ENCODE peak calls at places on chromosomes 11 and 22, in eight cellular contexts. L is A549, R is endothelial cell of umbilical vein, T is dorsolateral prefrontal cortex, A is lung, B is psoas muscle, U is brain microvascular endothelial cell, V is hepatocyte. Q is an unnamed sample.

GRCh38 chr11:123246749-123247497 is 51.9 kb upstream of the CLMP start:
- DNase-seq in L (peak), R (peak), T (peak), A (peak), B (peak), U (peak), V (peak), Q (peak)

GRCh38 chr22:32926600-32926999 is 125.1 kb downstream of the TIMP3 start:
- DNase-seq in L (peak), R (no peak), T (no peak), A (no peak), B (no peak), U (peak), V (peak), Q (peak)

GRCh38 chr11:72037554-72038311 is 39.0 kb downstream of the IL18BP start:
- DNase-seq in L (no peak), R (no peak), T (no peak), A (no peak), B (peak), U (no peak), V (no peak), Q (no peak)

GRCh38 chr11:12242071-12242672 is 131.8 kb downstream of the MICAL2 start:
- DNase-seq in L (no peak), R (no peak), T (no peak), A (no peak), B (no peak), U (no peak), V (no peak), Q (no peak)

GRCh38 chr22:27720860-27721259 is 80.7 kb downstream of the MN1 start:
- DNase-seq in L (no peak), R (no peak), T (no peak), A (no peak), B (peak), U (no peak), V (no peak), Q (no peak)

GRCh38 chr11:79363261-79363660 is 77.6 kb downstream of the TENM4 start:
- DNase-seq in L (no peak), R (no peak), T (no peak), A (no peak), B (no peak), U (no peak), V (no peak), Q (no peak)

GRCh38 chr11:85718991-85719807 is 33.2 kb upstream of the CCDC89 start:
- DNase-seq in L (peak), R (peak), T (peak), A (peak), B (peak), U (peak), V (peak), Q (peak)

GRCh38 chr11:110251837-110252236 is 44.6 kb downstream of the RDX start:
- DNase-seq in L (peak), R (peak), T (no peak), A (no peak), B (no peak), U (peak), V (no peak), Q (peak)

GRCh38 chr11:100684101-100685065 is 2.7 kb upstream of the ARHGAP42 start:
- DNase-seq in L (no peak), R (no peak), T (no peak), A (no peak), B (no peak), U (no peak), V (no peak), Q (no peak)

GRCh38 chr22:22030493-22031182 is 48.1 kb upstream of the TOP3B start:
- DNase-seq in L (peak), R (peak), T (no peak), A (no peak), B (peak), U (no peak), V (peak), Q (peak)

GRCh38 chr22:30877662-30878515 is 90.7 kb downstream of the MORC2 start:
- DNase-seq in L (no peak), R (no peak), T (no peak), A (no peak), B (no peak), U (no peak), V (no peak), Q (no peak)

GRCh38 chr11:46075928-46076327 is 45.3 kb downstream of the PHF21A start:
- DNase-seq in L (no peak), R (no peak), T (no peak), A (no peak), B (no peak), U (no peak), V (no peak), Q (no peak)

GRCh38 chr11:83272627-83273026 is 13.5 kb downstream of the CCDC90B start:
- DNase-seq in L (no peak), R (no peak), T (no peak), A (no peak), B (no peak), U (peak), V (no peak), Q (peak)

GRCh38 chr11:69444381-69445130 is 36.9 kb upstream of the LINC01488 start:
- DNase-seq in L (no peak), R (no peak), T (no peak), A (peak), B (peak), U (peak), V (peak), Q (peak)

GRCh38 chr11:35715649-35716048 is 53.1 kb downstream of the TRIM44 start:
- DNase-seq in L (no peak), R (no peak), T (no peak), A (no peak), B (no peak), U (no peak), V (no peak), Q (no peak)

GRCh38 chr11:95092549-95093324 is 3.1 kb downstream of the ENDOD1 start:
- DNase-seq in L (peak), R (peak), T (no peak), A (no peak), B (peak), U (peak), V (peak), Q (peak)

GRCh38 chr11:60376601-60377000 is 1.7 kb upstream of the MS4A7 start:
- DNase-seq in L (no peak), R (no peak), T (no peak), A (no peak), B (no peak), U (no peak), V (peak), Q (no peak)
- TF ChIP-seq CTCF in L (no peak), R (no peak), T (no peak), A (no peak), B (no peak), U (no peak), V (no peak), Q (no peak)

GRCh38 chr22:49948573-49948957 is 12.0 kb upstream of the PIM3 start:
- DNase-seq in L (no peak), R (no peak), T (no peak), A (no peak), B (no peak), U (no peak), V (no peak), Q (no peak)
- H3K4me3 ChIP-seq in L (no peak), R (no peak), T (no peak), A (peak), B (no peak), U (no peak), V (no peak), Q (no peak)

GRCh38 chr22:44968736-44969135 is 41.1 kb downstream of the PHF21B start:
- DNase-seq in L (no peak), R (no peak), T (no peak), A (no peak), B (no peak), U (no peak), V (no peak), Q (peak)
- TF ChIP-seq CTCF in L (no peak), R (no peak), T (no peak), A (no peak), B (no peak), U (peak), V (peak), Q (peak)

GRCh38 chr11:726278-726915 is 20.4 kb downstream of the EPS8L2 start:
- DNase-seq in L (no peak), R (no peak), T (no peak), A (peak), B (peak), U (no peak), V (peak), Q (peak)
- H3K4me3 ChIP-seq in L (no peak), R (no peak), T (no peak), A (no peak), B (peak), U (no peak), V (no peak), Q (peak)

GRCh38 chr11:70528046-70528793 is 129.9 kb downstream of the CTTN start:
- DNase-seq in L (no peak), R (no peak), T (no peak), A (no peak), B (peak), U (no peak), V (no peak), Q (no peak)
- TF ChIP-seq CTCF in L (no peak), R (no peak), T (no peak), A (no peak), B (no peak), U (no peak), V (no peak), Q (no peak)

GRCh38 chr11:118895093-118896039 is 11.7 kb downstream of the CXCR5 start:
- DNase-seq in L (no peak), R (no peak), T (no peak), A (no peak), B (peak), U (no peak), V (peak), Q (no peak)
- H3K4me3 ChIP-seq in L (no peak), R (no peak), T (no peak), A (no peak), B (no peak), U (no peak), V (no peak), Q (no peak)

GRCh38 chr11:70755410-70756158 is 357.3 kb downstream of the CTTN start:
- DNase-seq in L (peak), R (peak), T (peak), A (peak), B (peak), U (peak), V (peak), Q (peak)
- TF ChIP-seq CTCF in L (peak), R (peak), T (peak), A (peak), B (peak), U (peak), V (peak), Q (peak)

GRCh38 chr22:48577014-48577690 is 1250.5 kb downstream of the BRD1 start:
- DNase-seq in L (no peak), R (no peak), T (no peak), A (no peak), B (peak), U (no peak), V (peak), Q (no peak)
- H3K4me3 ChIP-seq in L (no peak), R (no peak), T (peak), A (no peak), B (no peak), U (no peak), V (no peak), Q (no peak)